ENCODE peak calls at places on chromosomes 16 and 17, in eight cellular contexts. F, S, E, T, X, P, V and K are unnamed samples.

GRCh38 chr17:19012171-19013080 is 7.9 kb upstream of the FAM83G start:
- DNase-seq in F (no peak), S (no peak), E (no peak), T (no peak), X (no peak), P (peak), V (peak), K (no peak)

GRCh38 chr16:49414651-49415050 is 41.0 kb downstream of the C16orf78 start:
- DNase-seq in F (no peak), S (no peak), E (no peak), T (no peak), X (peak), P (no peak), V (no peak), K (no peak)

GRCh38 chr16:53053967-53054669 is 673 bp upstream of the CHD9 start:
- DNase-seq in F (peak), S (peak), E (no peak), T (peak), X (peak), P (peak), V (peak), K (peak)

GRCh38 chr17:18250259-18250658 is 8.3 kb downstream of the FLII start:
- DNase-seq in F (peak), S (no peak), E (no peak), T (peak), X (no peak), P (no peak), V (no peak), K (peak)

GRCh38 chr16:7304257-7304656 is 28.4 kb upstream of the RBFOX1 start:
- DNase-seq in F (no peak), S (no peak), E (no peak), T (no peak), X (no peak), P (peak), V (no peak), K (no peak)

GRCh38 chr17:73166731-73167581 is 2.1 kb downstream of the SSTR2 start:
- DNase-seq in F (no peak), S (no peak), E (no peak), T (no peak), X (no peak), P (no peak), V (no peak), K (no peak)

GRCh38 chr16:69123894-69124293 is 8.5 kb downstream of the CHTF8 start:
- DNase-seq in F (peak), S (peak), E (peak), T (peak), X (no peak), P (no peak), V (no peak), K (no peak)

GRCh38 chr16:49700222-49700927 is 155.5 kb downstream of the ZNF423 start:
- DNase-seq in F (no peak), S (peak), E (no peak), T (peak), X (peak), P (no peak), V (peak), K (no peak)

GRCh38 chr16:12664334-12664733 is 139.4 kb downstream of the CPPED1 start:
- DNase-seq in F (no peak), S (no peak), E (no peak), T (no peak), X (no peak), P (no peak), V (no peak), K (no peak)

GRCh38 chr16:83940157-83940556 is 12.9 kb upstream of the OSGIN1 start:
- DNase-seq in F (no peak), S (no peak), E (no peak), T (no peak), X (no peak), P (no peak), V (no peak), K (no peak)

GRCh38 chr16:87762620-87763019 is 3.2 kb downstream of the KLHDC4 start:
- DNase-seq in F (no peak), S (no peak), E (no peak), T (peak), X (no peak), P (no peak), V (no peak), K (peak)

GRCh38 chr17:72024457-72024856 is 96.4 kb upstream of the SOX9 start:
- DNase-seq in F (no peak), S (no peak), E (no peak), T (no peak), X (no peak), P (no peak), V (no peak), K (no peak)

GRCh38 chr16:4273858-4274291 is 1.1 kb upstream of the TFAP4 start:
- DNase-seq in F (peak), S (peak), E (no peak), T (peak), X (peak), P (peak), V (peak), K (peak)

GRCh38 chr17:39027037-39027436 is 59.8 kb upstream of the FBXO47 start:
- DNase-seq in F (peak), S (peak), E (no peak), T (peak), X (peak), P (peak), V (peak), K (peak)

GRCh38 chr17:3993493-3994220 is 29.4 kb upstream of the ATP2A3 start:
- DNase-seq in F (no peak), S (no peak), E (no peak), T (no peak), X (no peak), P (no peak), V (no peak), K (no peak)

GRCh38 chr17:32494621-32495346 is 8.0 kb downstream of the CDK5R1 start:
- DNase-seq in F (no peak), S (no peak), E (no peak), T (no peak), X (no peak), P (no peak), V (no peak), K (no peak)

GRCh38 chr16:9092963-9093477 is 1.6 kb downstream of the HAPSTR1 start:
- DNase-seq in F (peak), S (peak), E (no peak), T (peak), X (peak), P (peak), V (peak), K (peak)

GRCh38 chr17:37671028-37671812 is 28.0 kb upstream of the DDX52 start:
- DNase-seq in F (peak), S (no peak), E (no peak), T (peak), X (no peak), P (no peak), V (no peak), K (no peak)

GRCh38 chr17:10195090-10195489 is 3.3 kb downstream of the GAS7 start:
- DNase-seq in F (peak), S (no peak), E (no peak), T (no peak), X (no peak), P (no peak), V (no peak), K (no peak)

GRCh38 chr16:68235882-68236803 is at the start of gene ESRP2:
- DNase-seq in F (peak), S (no peak), E (no peak), T (peak), X (peak), P (peak), V (peak), K (peak)

GRCh38 chr17:40067710-40068109 is 4.9 kb downstream of the THRA start:
- DNase-seq in F (no peak), S (no peak), E (no peak), T (no peak), X (no peak), P (peak), V (no peak), K (no peak)

GRCh38 chr16:977096-977701 is 4.4 kb upstream of the SOX8 start:
- DNase-seq in F (no peak), S (peak), E (no peak), T (no peak), X (peak), P (no peak), V (peak), K (peak)

GRCh38 chr17:20967776-20968175 is 75.0 kb downstream of the USP22 start:
- DNase-seq in F (no peak), S (no peak), E (no peak), T (no peak), X (no peak), P (no peak), V (no peak), K (no peak)

GRCh38 chr17:34146440-34147043 is 108.5 kb upstream of the CCL2 start:
- DNase-seq in F (peak), S (peak), E (no peak), T (peak), X (no peak), P (peak), V (no peak), K (peak)

GRCh38 chr16:89646906-89647305 is 10.6 kb downstream of the CHMP1A start:
- DNase-seq in F (no peak), S (no peak), E (no peak), T (no peak), X (no peak), P (no peak), V (no peak), K (no peak)

GRCh38 chr17:72977768-72978417 is 114.6 kb downstream of the SLC39A11 start:
- DNase-seq in F (no peak), S (no peak), E (no peak), T (no peak), X (no peak), P (no peak), V (no peak), K (no peak)

GRCh38 chr17:50278526-50279180 is 4.4 kb downstream of the TMEM92 start:
- DNase-seq in F (no peak), S (no peak), E (no peak), T (no peak), X (no peak), P (no peak), V (no peak), K (no peak)
- H3K27ac ChIP-seq in F (no peak), S (no peak), E (no peak), T (no peak), X (no peak), P (no peak), V (no peak), K (no peak)

DNA sequence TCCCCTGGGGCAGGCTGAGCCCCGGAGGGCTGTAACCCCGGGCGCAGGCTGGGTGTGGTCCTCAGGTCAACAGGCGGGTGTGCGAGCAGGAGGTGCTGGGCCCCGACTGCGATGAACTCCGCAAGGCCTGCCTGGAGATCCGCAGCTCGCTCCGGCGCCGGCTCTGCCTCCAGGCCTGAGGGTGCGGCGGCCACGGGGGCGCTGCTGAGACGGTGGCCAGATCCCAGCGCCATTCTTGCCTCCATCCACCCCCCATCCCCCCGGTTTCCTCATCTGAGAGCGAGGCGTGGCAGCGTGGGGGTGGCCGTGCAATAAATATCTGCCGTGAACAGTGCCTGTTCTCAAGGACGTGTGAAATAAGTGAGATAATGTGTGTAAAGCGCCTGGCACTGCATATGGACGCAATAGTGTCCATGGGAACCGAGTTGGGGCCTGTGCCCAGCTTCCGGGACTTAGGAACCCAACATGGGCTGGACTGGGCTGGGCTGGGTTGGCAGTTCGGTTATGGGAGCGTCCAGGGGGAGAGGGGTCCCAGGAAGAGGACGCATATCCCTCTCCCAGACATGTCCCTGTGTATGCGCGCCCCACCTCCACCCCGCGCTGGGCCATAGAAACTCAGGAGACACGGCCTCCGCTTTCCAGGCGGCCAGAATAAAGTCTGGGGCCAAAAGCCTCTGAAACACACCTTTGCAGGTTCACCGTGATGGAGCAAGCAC is 15.0 kb downstream of the ZNF213 start:
- DNase-seq in F (peak), S (peak), E (no peak), T (peak), X (peak), P (peak), V (peak), K (peak)
- TF ChIP-seq CTCF in F (peak), S (no peak), E (peak), T (peak), X (peak), P (peak), V (peak), K (peak)

DNA sequence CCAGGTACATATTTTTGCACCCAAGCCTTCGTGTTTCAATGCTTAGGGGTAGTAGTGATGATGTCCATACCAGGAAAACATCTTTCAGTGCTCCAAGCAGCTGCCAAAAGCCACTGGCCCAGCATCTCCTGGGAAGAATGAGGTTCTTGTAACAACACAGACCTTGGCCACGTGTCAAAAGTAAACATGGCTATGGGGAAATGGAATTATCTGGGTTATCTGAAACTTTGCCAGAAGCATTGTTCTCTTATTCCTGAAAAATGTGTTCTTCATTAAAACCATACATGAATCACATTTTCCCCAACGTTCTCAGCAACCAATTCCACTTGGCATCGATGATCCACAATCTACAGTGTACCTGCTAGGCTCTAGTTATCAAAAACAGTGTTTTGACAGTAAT is 524.2 kb upstream of the EEF2KMT start:
- DNase-seq in F (no peak), S (no peak), E (no peak), T (no peak), X (no peak), P (no peak), V (no peak), K (no peak)
- H3K4me3 ChIP-seq in F (no peak), S (no peak), E (no peak), T (no peak), X (no peak), P (no peak), V (no peak), K (no peak)

GRCh38 chr17:67994827-67995567 is 1.3 kb downstream of the C17orf58 start:
- DNase-seq in F (no peak), S (no peak), E (no peak), T (peak), X (no peak), P (no peak), V (no peak), K (peak)
- H3K27ac ChIP-seq in F (no peak), S (no peak), E (peak), T (no peak), X (peak), P (no peak), V (peak), K (no peak)

DNA sequence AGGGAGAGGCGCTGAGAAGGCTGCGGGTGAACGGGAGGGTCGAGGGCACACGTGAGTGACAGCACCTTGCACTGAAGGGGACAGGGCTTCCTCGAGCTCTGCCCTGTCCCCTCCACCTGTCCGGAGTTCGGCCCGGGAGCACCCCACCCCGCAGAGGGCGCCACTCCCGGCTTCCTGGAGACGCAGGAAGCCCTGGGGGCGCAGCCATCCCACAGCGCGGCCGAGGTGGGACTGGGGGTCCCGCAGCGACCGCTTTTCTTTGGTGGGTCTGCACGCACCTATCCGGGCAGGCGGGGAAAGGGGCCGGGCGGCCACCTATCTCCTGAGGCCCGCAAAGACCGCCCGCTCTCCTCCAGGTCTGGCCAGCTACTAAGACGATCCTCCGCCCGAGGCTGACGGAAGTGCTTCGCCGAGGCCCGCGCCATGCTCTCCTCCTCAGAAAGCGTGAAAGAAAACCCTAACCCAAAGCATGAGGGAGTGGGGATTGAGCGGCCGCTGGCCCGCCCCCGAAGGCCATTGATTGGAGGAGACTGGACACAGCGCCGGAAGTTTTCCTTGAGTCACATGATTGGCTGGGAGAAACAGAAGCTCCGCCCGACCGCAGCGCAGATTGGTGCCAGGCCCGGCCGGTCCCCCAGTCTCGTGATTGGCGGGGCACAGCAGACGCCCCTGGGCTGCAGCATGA is 34.4 kb downstream of the DDX19A start:
- DNase-seq in F (peak), S (peak), E (peak), T (peak), X (peak), P (peak), V (peak), K (peak)
- TF ChIP-seq CTCF in F (peak), S (no peak), E (peak), T (no peak), X (no peak), P (peak), V (peak), K (peak)

DNA sequence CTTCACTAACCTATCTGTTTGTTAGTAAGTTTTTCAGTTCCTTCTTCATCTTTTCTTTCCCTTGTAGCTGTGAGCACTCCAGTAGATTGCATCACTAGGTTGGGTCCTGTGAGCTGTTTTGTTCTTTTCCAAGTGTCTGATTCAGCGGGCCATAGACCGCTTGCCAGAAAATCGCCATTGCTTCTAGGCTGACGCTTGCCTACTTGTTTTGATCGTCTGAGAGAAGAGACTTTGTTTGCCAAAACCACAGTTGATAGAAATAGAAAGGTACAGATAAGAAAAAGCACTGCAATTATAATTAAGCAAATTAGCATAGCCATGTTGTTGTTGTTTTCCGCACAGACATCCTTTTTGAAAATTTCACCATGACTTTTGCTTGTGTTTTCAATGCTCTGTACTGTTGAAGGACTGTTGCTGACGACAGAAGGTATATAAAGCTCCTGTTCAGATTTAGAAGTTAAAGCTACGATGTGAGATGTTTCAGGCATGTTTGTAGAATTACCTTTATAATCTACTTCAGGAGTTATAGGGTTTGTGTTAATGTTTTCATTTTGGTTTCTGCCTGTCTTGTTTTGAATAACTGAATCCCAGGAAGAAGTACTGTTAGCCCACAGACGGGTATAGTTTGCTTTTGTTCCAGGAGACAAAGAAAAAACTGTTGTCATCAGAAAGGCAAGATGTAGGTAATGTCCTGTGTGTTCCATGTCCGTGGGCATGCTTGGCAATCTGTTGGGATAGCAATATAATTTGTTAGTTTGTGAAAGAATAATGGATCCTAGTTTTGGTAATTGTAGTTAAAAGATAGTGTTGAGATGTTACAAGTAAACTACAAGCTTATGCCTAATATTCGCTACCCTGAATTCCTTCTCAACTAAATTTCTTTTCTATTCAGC is 2.9 kb downstream of the EVI2A start:
- DNase-seq in F (peak), S (peak), E (peak), T (peak), X (peak), P (no peak), V (peak), K (no peak)
- H3K4me3 ChIP-seq in F (peak), S (no peak), E (no peak), T (no peak), X (peak), P (peak), V (peak), K (no peak)

GRCh38 chr16:29111421-29111820 is 126.6 kb downstream of the LAT start:
- DNase-seq in F (no peak), S (no peak), E (no peak), T (no peak), X (no peak), P (no peak), V (no peak), K (no peak)

GRCh38 chr16:29107299-29107698 is 122.4 kb downstream of the LAT start:
- DNase-seq in F (no peak), S (no peak), E (no peak), T (peak), X (no peak), P (no peak), V (no peak), K (no peak)
- H3K27ac ChIP-seq in F (no peak), S (no peak), E (no peak), T (no peak), X (no peak), P (no peak), V (no peak), K (no peak)

DNA sequence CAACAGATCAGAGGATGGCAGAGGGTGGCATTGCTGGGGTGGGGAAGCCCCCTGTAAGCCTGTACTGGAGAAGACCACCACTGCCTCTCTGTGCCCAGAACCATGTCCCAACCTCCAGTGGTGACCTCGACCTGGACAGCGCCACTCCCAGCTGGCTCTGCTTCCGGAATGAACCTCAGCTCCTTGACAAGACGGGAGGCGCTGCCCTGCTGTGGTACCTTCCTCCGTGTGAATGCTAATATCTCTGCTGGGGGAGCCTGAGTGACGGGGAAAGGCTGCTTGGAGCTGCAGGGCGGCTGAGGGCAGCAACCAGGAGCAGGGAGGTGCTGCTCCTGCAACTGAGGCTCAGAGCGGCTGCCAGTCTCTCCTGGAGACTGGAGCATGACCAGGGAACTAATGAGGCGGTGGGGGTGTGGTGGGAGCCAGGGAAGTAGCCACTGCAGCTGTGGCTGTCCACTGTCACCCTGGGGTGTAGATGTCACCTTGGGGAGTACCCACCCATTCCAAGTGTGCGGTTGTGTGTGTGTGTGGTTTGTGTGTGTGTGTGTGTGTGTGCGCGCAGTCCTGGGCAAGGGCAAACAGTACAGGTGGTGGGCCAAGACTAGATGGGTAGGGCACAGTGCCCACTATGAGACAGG is 6.2 kb downstream of the PRCD start:
- DNase-seq in F (no peak), S (no peak), E (no peak), T (no peak), X (no peak), P (no peak), V (no peak), K (no peak)
- TF ChIP-seq CTCF in F (no peak), S (no peak), E (no peak), T (no peak), X (no peak), P (no peak), V (no peak), K (no peak)

GRCh38 chr17:5584383-5584951 is at the start of gene NLRP1:
- DNase-seq in F (peak), S (peak), E (peak), T (peak), X (peak), P (peak), V (peak), K (peak)
- H3K4me3 ChIP-seq in F (peak), S (peak), E (peak), T (peak), X (peak), P (peak), V (peak), K (peak)